ENCODE peak calls at places on chromosomes 5 and 9, in six cellular contexts. Z, A, L, U, V and F are unnamed samples.

GRCh38 chr5:10913846-10914245 is 152.8 kb upstream of the DAP start:
- DNase-seq in V (peak; percentile 38), A (peak; percentile 15), L (no peak), Z (no peak), U (no peak), F (no peak)

GRCh38 chr9:38368731-38369130 is 23.8 kb upstream of the ALDH1B1 start:
- DNase-seq in U (no peak), V (no peak), A (no peak), L (no peak), Z (no peak), F (no peak)

GRCh38 chr9:20597862-20598261 is 24.4 kb downstream of the MLLT3 start:
- DNase-seq in A (no peak), V (no peak), U (no peak), L (no peak), Z (peak; percentile 30), F (no peak)

GRCh38 chr5:6264394-6264793 is 114.0 kb downstream of the MED10 start:
- DNase-seq in Z (no peak), U (no peak), A (no peak), L (no peak), V (no peak), F (no peak)

GRCh38 chr5:108786806-108787483 is 39.2 kb downstream of the FER start:
- DNase-seq in Z (no peak), A (no peak), V (no peak), L (no peak), U (no peak), F (no peak)

GRCh38 chr5:157066950-157067349 is 8.0 kb upstream of the HAVCR1 start:
- DNase-seq in A (no peak), U (no peak), Z (peak; percentile 45), L (no peak), V (no peak), F (no peak)

GRCh38 chr9:134606951-134607733 is 34.5 kb upstream of the COL5A1 start:
- DNase-seq in L (no peak), Z (no peak), U (no peak), A (no peak), V (no peak), F (no peak)

GRCh38 chr9:97109194-97109811 is 70.4 kb upstream of the CTSV start:
- DNase-seq in U (no peak), A (peak; percentile 9), V (peak; percentile 3), Z (peak; percentile 63), L (no peak), F (no peak)

GRCh38 chr9:86200599-86201162 is 58.8 kb downstream of the C9orf153 start:
- DNase-seq in Z (no peak), V (no peak), A (no peak), U (no peak), L (no peak), F (no peak)

GRCh38 chr9:101472891-101473290 is 37.3 kb upstream of the ALDOB start:
- DNase-seq in V (no peak), L (no peak), Z (no peak), U (no peak), A (no peak), F (no peak)

GRCh38 chr5:57032151-57032551 is 80.2 kb upstream of the MIER3 start:
- DNase-seq in L (no peak), Z (peak; percentile 50), V (peak; percentile 1), A (peak; percentile 60), U (no peak), F (no peak)

GRCh38 chr5:39138892-39139291 is 64.7 kb upstream of the RICTOR start:
- DNase-seq in U (no peak), A (peak; percentile 51), L (no peak), V (no peak), Z (no peak), F (no peak)

GRCh38 chr5:113508756-113509155 is 4.7 kb upstream of the YTHDC2 start:
- DNase-seq in L (no peak), Z (no peak), A (no peak), V (no peak), U (no peak), F (no peak)

GRCh38 chr5:136420168-136420916 is 55.0 kb upstream of the TRPC7 start:
- DNase-seq in A (no peak), V (no peak), L (no peak), U (no peak), Z (no peak), F (no peak)

GRCh38 chr9:111036946-111037743 is 1.1 kb downstream of the LPAR1 start:
- DNase-seq in A (no peak), V (no peak), L (no peak), U (no peak), Z (no peak), F (no peak)

GRCh38 chr5:126359884-126360283 is 63.3 kb upstream of the GRAMD2B start:
- DNase-seq in V (no peak), U (no peak), Z (peak; percentile 77), A (no peak), L (no peak), F (no peak)

GRCh38 chr9:110257097-110257955 is 1.0 kb upstream of the TXN start:
- DNase-seq in A (no peak), L (no peak), V (no peak), U (no peak), Z (peak; percentile 44), F (no peak)

GRCh38 chr9:113715086-113715485 is 161.0 kb upstream of the ZNF618 start:
- DNase-seq in U (no peak), Z (no peak), A (no peak), V (no peak), L (no peak), F (no peak)